ENCODE peak calls at places on chromosomes 12 and 14, in five cellular contexts. V is SK-N-DZ; K is adipocyte; M is stimulated activated CD4-positive, alpha-beta T cell treated with anti-CD3 and anti-CD28 coated beads, TNF-alpha, amount 100 ng/mL, for 24 hours; L is activated CD4-positive, alpha-beta T cell treated with anti-CD3 and anti-CD28 coated beads, Interleukin-2, amount 50 U/mL, for 48 hours. G is an unnamed sample.

GRCh38 chr12:51984657-51985056 is 22.1 kb upstream of the TAMALIN start:
- DNase-seq in V (no peak), K (no peak), M (no peak), L (no peak), G (no peak)

GRCh38 chr14:102076793-102077759 is 9.8 kb downstream of the HSP90AA1 start:
- DNase-seq in V (no peak), K (no peak), M (no peak), L (no peak), G (no peak)

GRCh38 chr12:3530548-3530947 is 39.5 kb downstream of the PRMT8 start:
- DNase-seq in V (no peak), K (no peak), M (no peak), L (no peak), G (no peak)

GRCh38 chr14:102464846-102465341 is 44.7 kb downstream of the ANKRD9 start:
- DNase-seq in V (no peak), K (no peak), M (no peak), L (no peak), G (no peak)

GRCh38 chr14:69719501-69719951 is 47.4 kb upstream of the SRSF5 start:
- DNase-seq in V (no peak), K (peak), M (no peak), L (no peak), G (no peak)

GRCh38 chr12:218728-219590 is 5.0 kb upstream of the SLC6A12 start:
- DNase-seq in V (no peak), K (no peak), M (no peak), L (no peak), G (no peak)

GRCh38 chr14:79328863-79329262 is 882.4 kb downstream of the DIO2 start:
- DNase-seq in V (no peak), K (no peak), M (no peak), L (no peak), G (no peak)

GRCh38 chr12:47741340-47741703 is 16.0 kb upstream of the ENDOU start:
- DNase-seq in V (no peak), K (peak), M (peak), L (peak), G (peak)

GRCh38 chr12:16913832-16914490 is 308.0 kb upstream of the LMO3 start:
- DNase-seq in V (no peak), K (no peak), M (no peak), L (no peak), G (no peak)

GRCh38 chr14:99350751-99351150 is 78.8 kb upstream of the BCL11B start:
- DNase-seq in V (peak), K (no peak), M (no peak), L (no peak), G (no peak)